ENCODE peak calls at places on chromosomes 4 and X, in eight cellular contexts. U is activated naive CD4-positive, alpha-beta T cell; F is NAMALWA; P is C1 segment of cervical spinal cord; R is T-helper 2 cell; M is effector memory CD4-positive, alpha-beta T cell; S is effector CD4-positive, alpha-beta T cell; H is GM13976. E is an unnamed sample.

GRCh38 chrX:41335590-41336331 is 1.8 kb downstream of the DDX3X start:
- DNase-seq in U (no peak), F (peak), P (no peak), R (peak), M (no peak), S (no peak), H (no peak), E (no peak)

GRCh38 chrX:132022863-132023116 is 312 bp upstream of the STK26 start:
- DNase-seq in U (peak), F (no peak), P (no peak), R (no peak), M (no peak), S (no peak), H (no peak), E (no peak)

GRCh38 chr4:113368056-113368455 is 318.6 kb downstream of the ANK2 start:
- DNase-seq in U (no peak), F (no peak), P (no peak), R (no peak), M (no peak), S (no peak), H (no peak), E (no peak)

GRCh38 chr4:69743476-69744156 is 16.8 kb downstream of the SULT1B1 start:
- DNase-seq in U (no peak), F (no peak), P (no peak), R (no peak), M (no peak), S (no peak), H (no peak), E (no peak)

GRCh38 chrX:40072246-40072645 is 25.5 kb downstream of the BCOR start:
- DNase-seq in U (no peak), F (no peak), P (no peak), R (no peak), M (no peak), S (no peak), H (no peak), E (no peak)

GRCh38 chr4:138647433-138647832 is 368.1 kb upstream of the NOCT start:
- DNase-seq in U (no peak), F (no peak), P (no peak), R (no peak), M (no peak), S (no peak), H (no peak), E (no peak)

GRCh38 chrX:138858946-138859345 is 147.4 kb upstream of the FGF13 start:
- DNase-seq in U (no peak), F (no peak), P (no peak), R (peak), M (no peak), S (no peak), H (no peak), E (no peak)

GRCh38 chr4:54199919-54200318 is 29.2 kb upstream of the PDGFRA start:
- DNase-seq in U (no peak), F (no peak), P (no peak), R (no peak), M (no peak), S (no peak), H (no peak), E (no peak)

GRCh38 chr4:121226362-121226761 is 62.2 kb upstream of the TNIP3 start:
- DNase-seq in U (no peak), F (no peak), P (no peak), R (peak), M (no peak), S (no peak), H (no peak), E (no peak)

GRCh38 chrX:8504451-8504850 is 39.8 kb downstream of the VCX3B start:
- DNase-seq in U (no peak), F (no peak), P (no peak), R (no peak), M (no peak), S (no peak), H (no peak), E (no peak)

GRCh38 chrX:130435937-130436336 is 34.1 kb downstream of the RBMX2 start:
- DNase-seq in U (no peak), F (no peak), P (no peak), R (no peak), M (no peak), S (no peak), H (no peak), E (no peak)

GRCh38 chr4:74109894-74110605 is 11.1 kb upstream of the CXCL2 start:
- DNase-seq in U (no peak), F (no peak), P (no peak), R (no peak), M (no peak), S (no peak), H (no peak), E (no peak)

GRCh38 chr4:76654084-76654483 is 219.1 kb downstream of the SHROOM3 start:
- DNase-seq in U (no peak), F (no peak), P (no peak), R (no peak), M (no peak), S (no peak), H (no peak), E (no peak)

GRCh38 chr4:146269228-146269653 is 54.9 kb downstream of the REELD1 start:
- DNase-seq in U (no peak), F (no peak), P (no peak), R (no peak), M (no peak), S (no peak), H (no peak), E (no peak)

GRCh38 chr4:42640613-42641012 is 16.3 kb downstream of the ATP8A1 start:
- DNase-seq in U (no peak), F (no peak), P (no peak), R (no peak), M (no peak), S (no peak), H (no peak), E (no peak)

GRCh38 chr4:76195326-76195725 is 18.3 kb downstream of the SCARB2 start:
- DNase-seq in U (no peak), F (no peak), P (no peak), R (no peak), M (no peak), S (no peak), H (no peak), E (no peak)

GRCh38 chr4:24889991-24890390 is 22.9 kb downstream of the CCDC149 start:
- DNase-seq in U (no peak), F (no peak), P (no peak), R (peak), M (no peak), S (no peak), H (no peak), E (no peak)

GRCh38 chr4:168483786-168484185 is 3.5 kb upstream of the DDX60L start:
- DNase-seq in U (no peak), F (no peak), P (no peak), R (no peak), M (no peak), S (no peak), H (no peak), E (no peak)

GRCh38 chr4:182644326-182645050 is 272.7 kb downstream of the DCTD start:
- DNase-seq in U (no peak), F (no peak), P (no peak), R (no peak), M (no peak), S (no peak), H (no peak), E (no peak)

GRCh38 chrX:20066968-20067708 is 49.6 kb downstream of the MAP7D2 start:
- DNase-seq in U (no peak), F (peak), P (no peak), R (peak), M (no peak), S (no peak), H (peak), E (no peak)

GRCh38 chrX:11629593-11630211 is 36.0 kb downstream of the ARHGAP6 start:
- DNase-seq in U (no peak), F (peak), P (no peak), R (no peak), M (no peak), S (no peak), H (peak), E (peak)

GRCh38 chr4:187283306-187283705 is 559.6 kb upstream of the FAT1 start:
- DNase-seq in U (no peak), F (no peak), P (no peak), R (no peak), M (no peak), S (no peak), H (no peak), E (no peak)

GRCh38 chr4:165905405-165906027 is 32.5 kb downstream of the TLL1 start:
- DNase-seq in U (no peak), F (no peak), P (no peak), R (peak), M (no peak), S (no peak), H (no peak), E (no peak)

GRCh38 chrX:152259150-152259549 is 120.8 kb upstream of the MAGEA10 start:
- DNase-seq in U (no peak), F (no peak), P (no peak), R (no peak), M (no peak), S (no peak), H (no peak), E (no peak)